ENCODE peak calls at places on chromosomes 7 and 10, in ten cellular contexts. B is HepG2; N is neural progenitor cell; A is CD8-positive, alpha-beta memory T cell; K is CD4-positive, alpha-beta T cell; I is substantia nigra; D is heart right ventricle; W is spleen; Y is tibial nerve; X is H9. L is an unnamed sample.

GRCh38 chr7:64883113-64883905 is 19.8 kb upstream of the ZNF273 start:
- DNase-seq in B (no peak), A (no peak), I (peak), X (peak), K (no peak), W (no peak), Y (no peak), D (no peak), N (no peak), L (no peak)

GRCh38 chr10:119301397-119301796 is 94.0 kb downstream of the GRK5 start:
- DNase-seq in K (peak), Y (no peak), X (no peak), W (peak), B (no peak), A (peak), D (no peak), I (no peak), N (no peak), L (no peak)

GRCh38 chr10:111836586-111836985 is 347.0 kb downstream of the GPAM start:
- DNase-seq in N (no peak), X (no peak), A (no peak), K (no peak), B (no peak), D (no peak), W (no peak), I (no peak), Y (no peak), L (no peak)

GRCh38 chr7:43721193-43721806 is 8.0 kb downstream of the COA1 start:
- DNase-seq in K (no peak), Y (no peak), N (peak), D (no peak), I (peak), A (no peak), W (no peak), X (no peak), B (peak), L (no peak)

GRCh38 chr10:119131512-119132240 is 27.8 kb downstream of the DENND10 start:
- DNase-seq in A (peak), X (no peak), W (no peak), Y (no peak), K (no peak), N (no peak), I (no peak), D (no peak), B (no peak), L (no peak)

GRCh38 chr10:24952701-24953349 is 419 bp upstream of the PRTFDC1 start:
- DNase-seq in X (peak), B (no peak), K (peak), A (peak), W (peak), Y (no peak), N (peak), D (peak), I (peak), L (no peak)

GRCh38 chr7:27840314-27840713 is 100.4 kb downstream of the TAX1BP1 start:
- DNase-seq in X (no peak), D (no peak), B (no peak), I (no peak), Y (no peak), K (no peak), N (no peak), A (no peak), W (no peak), L (no peak)

GRCh38 chr7:97120713-97121457 is 3.4 kb downstream of the SDHAF3 start:
- DNase-seq in Y (no peak), X (no peak), K (no peak), A (no peak), W (no peak), N (no peak), D (no peak), B (no peak), I (no peak), L (no peak)

GRCh38 chr7:70589590-70589989 is 542.4 kb upstream of the GALNT17 start:
- DNase-seq in N (no peak), A (no peak), X (no peak), K (no peak), D (no peak), B (no peak), W (no peak), I (no peak), Y (no peak), L (no peak)

GRCh38 chr7:95420996-95421846 is 13.6 kb downstream of the PON2 start:
- DNase-seq in A (no peak), W (no peak), D (no peak), X (no peak), N (no peak), Y (no peak), I (peak), K (no peak), B (no peak), L (no peak)

GRCh38 chr7:106679153-106679931 is 18.4 kb upstream of the CCDC71L start:
- DNase-seq in I (no peak), N (no peak), X (no peak), B (no peak), Y (no peak), W (no peak), A (no peak), K (no peak), D (no peak), L (no peak)

GRCh38 chr7:33904680-33905388 is 505 bp upstream of the BMPER start:
- DNase-seq in B (peak), K (no peak), W (peak), N (peak), Y (no peak), D (peak), I (peak), X (peak), A (no peak), L (peak)

GRCh38 chr10:117322258-117322657 is 53.0 kb downstream of the PDZD8 start:
- DNase-seq in A (no peak), W (no peak), X (no peak), I (no peak), Y (no peak), K (no peak), B (no peak), D (no peak), N (no peak), L (no peak)

GRCh38 chr7:363626-364025 is 73.7 kb downstream of the FOXL3 start:
- DNase-seq in Y (no peak), W (peak), I (no peak), X (no peak), A (no peak), N (no peak), K (no peak), D (no peak), B (no peak), L (no peak)

GRCh38 chr7:70502117-70502516 is 629.8 kb upstream of the GALNT17 start:
- DNase-seq in X (no peak), K (no peak), N (no peak), B (no peak), D (no peak), A (no peak), I (no peak), W (no peak), Y (no peak), L (no peak)

GRCh38 chr10:13960603-13961002 is 370.1 kb downstream of the FRMD4A start:
- DNase-seq in N (no peak), I (peak), B (no peak), D (no peak), K (no peak), W (no peak), X (no peak), Y (no peak), A (no peak), L (no peak)

GRCh38 chr10:14146501-14146900 is 184.2 kb downstream of the FRMD4A start:
- DNase-seq in N (no peak), I (no peak), A (no peak), Y (no peak), K (no peak), W (no peak), X (no peak), D (no peak), B (no peak), L (no peak)

GRCh38 chr7:117875566-117875965 is 2.3 kb upstream of the CTTNBP2 start:
- DNase-seq in Y (no peak), B (no peak), I (no peak), W (no peak), X (peak), N (peak), A (no peak), D (no peak), K (no peak), L (no peak)

DNA sequence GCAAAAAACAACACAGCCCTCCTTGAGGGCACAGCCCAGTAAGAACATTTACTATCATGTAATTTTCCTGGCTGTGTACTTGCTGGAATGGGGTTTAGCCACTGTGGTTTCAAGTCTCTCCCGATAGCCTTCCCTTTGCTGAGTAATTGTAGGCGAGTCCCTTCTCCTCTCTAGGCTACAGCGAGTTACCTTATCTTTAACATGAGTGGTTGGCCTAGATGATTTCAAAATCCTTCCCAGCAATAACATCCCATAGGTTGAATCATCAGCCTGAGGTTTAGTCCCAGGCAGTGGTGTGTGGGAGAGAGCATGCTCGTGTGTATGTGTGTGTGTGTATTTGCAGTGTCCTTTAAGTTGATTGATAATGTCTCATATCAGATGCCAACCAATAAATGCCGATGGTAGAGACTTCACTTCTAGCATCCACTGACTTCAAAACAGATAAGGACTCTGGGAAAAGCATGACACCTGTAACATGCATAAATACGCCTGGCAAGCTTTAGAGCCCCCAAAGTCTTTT is 142.9 kb upstream of the ZMIZ1 start:
- DNase-seq in B (no peak), A (no peak), K (no peak), Y (no peak), N (no peak), D (no peak), X (no peak), W (no peak), I (no peak), L (no peak)
- H3K27ac ChIP-seq in B (no peak), A (no peak), K (no peak), Y (no peak), N (no peak), D (no peak), X (no peak), W (no peak), I (no peak), L (no peak)

GRCh38 chr10:35643976-35644799 is 2.1 kb upstream of the FZD8 start:
- DNase-seq in N (peak), B (no peak), Y (no peak), D (no peak), X (peak), A (no peak), I (no peak), K (no peak), W (no peak), L (no peak)

GRCh38 chr10:35642023-35642792 is at the start of gene FZD8:
- DNase-seq in A (peak), Y (peak), D (peak), B (peak), I (peak), X (peak), K (peak), W (peak), N (peak), L (peak)

GRCh38 chr10:35642793-35643114 is 658 bp upstream of the FZD8 start:
- DNase-seq in B (no peak), A (no peak), N (no peak), X (no peak), W (peak), D (no peak), I (no peak), Y (no peak), K (no peak), L (no peak)

GRCh38 chr10:35641430-35642015 is 573 bp downstream of the FZD8 start:
- DNase-seq in Y (no peak), K (no peak), A (no peak), B (no peak), N (peak), W (no peak), D (no peak), X (peak), I (no peak), L (no peak)

DNA sequence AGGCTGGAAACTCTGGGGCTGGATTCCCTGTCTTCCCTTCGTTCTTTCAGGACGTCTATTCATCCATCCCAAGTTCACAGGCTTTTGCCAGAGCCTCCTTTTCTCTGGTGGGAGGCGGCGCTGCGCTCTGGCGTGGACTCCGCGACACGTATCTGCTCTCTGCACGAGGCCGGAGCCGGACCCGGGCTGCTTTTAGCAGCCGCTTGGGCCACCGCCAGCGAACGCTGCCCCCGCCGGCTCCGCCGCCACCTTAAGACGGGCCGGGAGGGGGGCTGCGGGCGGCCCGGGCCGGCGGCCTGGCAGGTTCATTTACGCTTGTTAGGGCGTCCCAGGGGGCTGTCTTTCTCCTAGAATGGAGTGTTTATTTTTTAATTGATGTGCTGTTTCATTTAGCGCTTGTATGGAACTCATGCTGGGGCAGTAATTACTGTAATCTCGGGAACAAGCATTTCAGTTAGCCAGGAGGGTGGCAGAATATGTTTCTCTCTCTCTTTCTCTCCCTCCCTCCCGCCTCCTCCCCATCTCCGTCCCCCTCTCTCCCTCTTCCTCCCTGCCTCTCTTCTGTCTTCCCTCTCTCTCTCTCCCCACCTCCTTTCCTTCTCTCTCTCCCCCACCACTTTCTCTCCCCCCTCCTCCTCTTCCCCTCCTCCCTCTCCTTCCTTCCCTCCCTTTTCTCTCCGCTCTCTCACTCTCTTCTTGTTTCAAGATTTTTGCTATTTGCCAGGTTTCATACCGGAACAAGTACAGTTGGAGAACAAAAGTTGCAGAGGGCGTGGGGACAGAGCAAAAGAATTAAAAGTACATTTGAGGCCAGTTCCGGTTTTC is 1.3 kb upstream of the FZD8 start:
- DNase-seq in D (peak), N (peak), Y (peak), W (peak), A (no peak), X (peak), I (peak), K (peak), B (no peak), L (peak)
- H3K27ac ChIP-seq in D (peak), N (no peak), Y (peak), W (no peak), A (no peak), X (no peak), I (no peak), K (no peak), B (no peak), L (peak)

DNA sequence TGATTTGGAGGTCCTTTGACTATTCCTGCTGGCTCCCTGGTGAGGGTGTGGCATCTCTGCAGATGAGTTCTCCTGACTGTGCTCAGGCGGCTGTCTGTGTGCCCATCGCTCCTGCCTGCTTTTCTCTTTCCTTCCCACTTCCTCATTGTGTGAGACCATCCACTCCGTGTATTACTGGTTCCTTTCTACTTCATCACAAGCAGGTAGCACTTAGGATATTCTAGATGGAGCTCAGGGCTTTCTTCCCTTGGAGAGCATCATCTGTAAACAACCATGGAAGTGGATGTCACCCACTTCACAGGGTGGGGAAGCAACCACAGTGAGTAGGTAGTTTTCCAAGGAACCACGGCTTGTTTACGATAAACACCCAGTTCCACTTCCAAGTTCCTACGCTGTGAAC is 15.7 kb downstream of the DNAJB6 start:
- DNase-seq in B (no peak), Y (no peak), D (no peak), K (no peak), X (no peak), A (no peak), I (no peak), W (no peak), N (no peak), L (no peak)
- H3K27ac ChIP-seq in B (no peak), Y (no peak), D (peak), K (no peak), X (no peak), A (no peak), I (no peak), W (no peak), N (no peak), L (no peak)

DNA sequence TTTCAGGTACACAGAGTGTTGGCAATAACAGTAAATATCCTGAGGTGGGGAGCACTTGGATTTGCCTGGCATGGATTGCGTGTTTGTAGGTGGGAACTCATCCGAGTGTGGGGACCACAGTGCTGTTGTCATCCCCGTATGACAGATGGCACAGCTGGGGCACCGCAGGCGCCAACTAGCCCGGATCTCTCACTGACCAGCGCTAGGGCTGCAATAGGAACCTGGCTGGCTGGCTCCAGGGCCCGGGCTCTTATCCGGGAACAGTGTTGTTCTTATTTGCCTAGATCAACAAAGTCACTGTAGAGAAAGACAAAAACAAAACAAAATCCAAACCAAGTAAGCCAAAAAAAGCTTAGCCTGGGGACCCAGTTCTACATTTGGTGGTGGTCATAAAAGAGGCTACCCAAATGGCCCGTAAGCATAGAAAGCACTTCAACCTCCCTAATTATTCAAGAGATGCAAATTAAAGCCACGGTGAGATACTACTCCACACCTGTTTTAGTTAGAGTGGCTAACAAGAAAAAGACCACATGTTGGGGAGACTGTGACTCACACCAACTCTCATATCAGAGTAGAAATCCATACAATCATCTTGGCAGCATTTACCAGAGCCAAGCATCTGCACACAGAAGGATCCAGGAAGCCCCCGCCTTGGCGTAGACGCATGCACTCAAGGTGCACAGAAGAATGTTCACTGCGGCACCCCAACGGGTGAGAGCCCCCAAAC is 27.2 kb upstream of the PFKFB3 start:
- DNase-seq in K (no peak), Y (no peak), D (no peak), N (no peak), X (no peak), B (no peak), I (peak), A (no peak), W (no peak), L (peak)
- H3K27ac ChIP-seq in K (no peak), Y (no peak), D (no peak), N (no peak), X (no peak), B (no peak), I (peak), A (no peak), W (no peak), L (peak)

DNA sequence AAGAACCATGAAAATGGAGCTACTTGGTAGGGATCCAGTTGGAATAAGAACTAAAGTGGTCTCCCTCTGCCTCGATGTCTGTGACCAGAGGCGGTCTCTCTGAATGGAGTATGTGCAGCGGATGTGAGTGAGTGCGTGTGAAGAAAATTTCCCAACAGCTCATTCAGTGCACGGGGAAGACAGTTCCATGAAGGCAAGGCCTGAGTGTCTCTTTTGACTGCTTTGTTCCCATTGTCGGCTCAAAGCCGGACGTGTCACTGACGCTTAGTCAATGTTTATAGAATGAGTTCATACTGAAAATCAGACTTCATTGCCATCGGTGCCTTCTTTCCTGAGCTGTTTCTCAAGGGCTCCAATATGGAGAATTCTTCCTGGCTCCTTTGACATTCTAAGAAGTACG is 55.3 kb upstream of the GRB10 start:
- DNase-seq in Y (no peak), A (no peak), K (no peak), W (no peak), N (no peak), X (no peak), I (no peak), B (peak), D (no peak), L (no peak)
- H3K27ac ChIP-seq in Y (no peak), A (no peak), K (no peak), W (no peak), N (no peak), X (no peak), I (no peak), B (no peak), D (no peak), L (no peak)

DNA sequence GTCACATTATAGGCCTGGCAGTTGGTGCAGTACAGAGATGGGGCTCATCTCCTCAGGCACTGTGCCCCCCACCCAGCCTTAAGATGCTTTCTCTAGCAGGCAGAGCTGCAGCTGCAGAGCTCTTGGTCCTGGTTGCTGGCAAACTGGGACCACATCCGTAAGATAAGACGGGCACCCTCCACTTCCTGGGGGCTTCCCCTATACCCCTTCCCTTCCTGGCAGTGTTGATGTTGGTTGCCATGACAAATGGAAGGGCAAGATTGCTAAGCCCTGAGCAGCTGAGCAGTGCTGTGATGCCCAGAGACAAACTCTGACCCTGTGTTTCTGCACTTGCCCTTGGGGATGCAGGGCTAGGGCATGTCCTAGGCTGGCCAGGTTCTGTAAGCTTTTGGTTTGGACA is 103.4 kb upstream of the ANLN start:
- DNase-seq in W (no peak), N (no peak), X (no peak), I (no peak), A (peak), Y (no peak), B (no peak), D (no peak), K (peak), L (no peak)
- H3K27ac ChIP-seq in W (no peak), N (no peak), X (no peak), I (peak), A (peak), Y (no peak), B (peak), D (peak), K (peak), L (no peak)

GRCh38 chr7:75843470-75844116 is 30.0 kb upstream of the CCL24 start:
- DNase-seq in W (no peak), B (no peak), X (no peak), N (no peak), K (no peak), D (no peak), I (no peak), Y (no peak), A (no peak), L (no peak)
- H3K27ac ChIP-seq in W (no peak), B (no peak), X (no peak), N (no peak), K (no peak), D (peak), I (no peak), Y (no peak), A (peak), L (no peak)

GRCh38 chr7:135156290-135156689 is 8.4 kb downstream of the TMEM140 start:
- DNase-seq in Y (no peak), B (no peak), K (no peak), N (no peak), D (no peak), W (no peak), X (no peak), I (no peak), A (no peak), L (no peak)

GRCh38 chr7:135158874-135159273 is 11.0 kb downstream of the TMEM140 start:
- DNase-seq in A (no peak), X (no peak), W (no peak), D (no peak), K (no peak), B (no peak), Y (no peak), N (no peak), I (no peak), L (no peak)

GRCh38 chr7:135160098-135160857 is 10.2 kb downstream of the CYREN start:
- DNase-seq in W (no peak), B (no peak), K (no peak), I (no peak), Y (no peak), A (no peak), N (no peak), X (no peak), D (no peak), L (no peak)

GRCh38 chr7:135159359-135160087 is 11.0 kb downstream of the CYREN start:
- DNase-seq in N (no peak), I (no peak), K (no peak), Y (no peak), B (no peak), W (no peak), A (no peak), D (no peak), X (no peak), L (no peak)

GRCh38 chr7:135158141-135158655 is 10.3 kb downstream of the TMEM140 start:
- DNase-seq in Y (no peak), K (no peak), I (no peak), X (no peak), B (no peak), A (no peak), D (no peak), N (no peak), W (no peak), L (no peak)
- H3K27ac ChIP-seq in Y (no peak), K (no peak), I (no peak), X (no peak), B (no peak), A (no peak), D (peak), N (no peak), W (peak), L (no peak)